ENCODE peak calls at places on chromosomes 16 and 17, in four cellular contexts. L is GM12878, Z is fibroblast of lung, O is HCT116. K is an unnamed sample.

GRCh38 chr17:2222901-2223616 is 80.5 kb downstream of the SMG6 start:
- DNase-seq in Z (peak), O (no peak), L (peak), K (peak)

GRCh38 chr16:12455287-12455798 is 348.3 kb downstream of the CPPED1 start:
- DNase-seq in Z (peak), O (peak), L (no peak), K (peak)

GRCh38 chr16:85364323-85365040 is 248.6 kb upstream of the GSE1 start:
- DNase-seq in Z (peak), L (no peak), O (no peak), K (no peak)

GRCh38 chr17:81131486-81132196 is 33.7 kb upstream of the PVALEF start:
- DNase-seq in L (no peak), O (no peak), Z (no peak), K (no peak)

GRCh38 chr16:69005641-69006355 is 99.7 kb upstream of the HAS3 start:
- DNase-seq in L (peak), O (no peak), Z (no peak), K (no peak)

GRCh38 chr16:78436023-78436422 is 336.6 kb downstream of the WWOX start:
- DNase-seq in L (no peak), O (no peak), Z (no peak), K (no peak)

GRCh38 chr17:49548506-49549310 is 27.0 kb upstream of the NXPH3 start:
- DNase-seq in O (peak), L (no peak), Z (peak), K (no peak)

GRCh38 chr17:70772761-70773160 is 603.4 kb downstream of the KCNJ2 start:
- DNase-seq in Z (no peak), L (no peak), O (no peak), K (no peak)

GRCh38 chr17:40614431-40615294 is 33.0 kb downstream of the SMARCE1 start:
- DNase-seq in Z (no peak), L (no peak), O (no peak), K (no peak)

GRCh38 chr17:28973414-28973813 is 22.1 kb upstream of the PHF12 start:
- DNase-seq in O (no peak), Z (peak), L (no peak), K (no peak)

GRCh38 chr16:47499700-47500264 is 38.7 kb downstream of the PHKB start:
- DNase-seq in L (no peak), Z (no peak), O (no peak), K (no peak)

GRCh38 chr16:1981972-1982574 is 804 bp upstream of the NOXO1 start:
- DNase-seq in Z (no peak), O (no peak), L (no peak), K (no peak)

GRCh38 chr16:69861276-69862030 is 89.7 kb upstream of the CLEC18A start:
- DNase-seq in L (no peak), O (no peak), Z (peak), K (no peak)

GRCh38 chr17:83154311-83155127 is 75.1 kb downstream of the METRNL start:
- DNase-seq in Z (no peak), O (no peak), L (no peak), K (no peak)

GRCh38 chr17:46818929-46819859 is 702 bp upstream of the WNT3 start:
- DNase-seq in Z (no peak), O (no peak), L (no peak), K (no peak)

GRCh38 chr17:75843577-75844529 is at the start of gene UNC13D:
- DNase-seq in Z (no peak), O (no peak), L (no peak), K (no peak)

GRCh38 chr17:75845933-75846700 is 1.9 kb upstream of the UNC13D start:
- DNase-seq in O (no peak), L (no peak), Z (no peak), K (no peak)

GRCh38 chr17:75846701-75847594 is 2.7 kb upstream of the UNC13D start:
- DNase-seq in L (no peak), O (no peak), Z (no peak), K (no peak)

GRCh38 chr17:75844530-75845057 is 390 bp upstream of the UNC13D start:
- DNase-seq in O (peak), Z (no peak), L (no peak), K (no peak)

GRCh38 chr17:75845058-75845711 is 981 bp upstream of the UNC13D start:
- DNase-seq in Z (peak), L (peak), O (peak), K (peak)
- H3K9ac ChIP-seq in Z (no peak), L (peak), O (peak), K (no peak)

GRCh38 chr17:63349478-63350000 is 96.6 kb downstream of the CYB561 start:
- DNase-seq in L (no peak), Z (peak), O (no peak), K (no peak)
- H3K9ac ChIP-seq in L (no peak), Z (no peak), O (no peak), K (no peak)

GRCh38 chr17:64969046-64969501 is 49.8 kb upstream of the LRRC37A3 start:
- DNase-seq in Z (no peak), L (no peak), O (no peak), K (peak)
- H3K9ac ChIP-seq in Z (no peak), L (no peak), O (no peak), K (no peak)

DNA sequence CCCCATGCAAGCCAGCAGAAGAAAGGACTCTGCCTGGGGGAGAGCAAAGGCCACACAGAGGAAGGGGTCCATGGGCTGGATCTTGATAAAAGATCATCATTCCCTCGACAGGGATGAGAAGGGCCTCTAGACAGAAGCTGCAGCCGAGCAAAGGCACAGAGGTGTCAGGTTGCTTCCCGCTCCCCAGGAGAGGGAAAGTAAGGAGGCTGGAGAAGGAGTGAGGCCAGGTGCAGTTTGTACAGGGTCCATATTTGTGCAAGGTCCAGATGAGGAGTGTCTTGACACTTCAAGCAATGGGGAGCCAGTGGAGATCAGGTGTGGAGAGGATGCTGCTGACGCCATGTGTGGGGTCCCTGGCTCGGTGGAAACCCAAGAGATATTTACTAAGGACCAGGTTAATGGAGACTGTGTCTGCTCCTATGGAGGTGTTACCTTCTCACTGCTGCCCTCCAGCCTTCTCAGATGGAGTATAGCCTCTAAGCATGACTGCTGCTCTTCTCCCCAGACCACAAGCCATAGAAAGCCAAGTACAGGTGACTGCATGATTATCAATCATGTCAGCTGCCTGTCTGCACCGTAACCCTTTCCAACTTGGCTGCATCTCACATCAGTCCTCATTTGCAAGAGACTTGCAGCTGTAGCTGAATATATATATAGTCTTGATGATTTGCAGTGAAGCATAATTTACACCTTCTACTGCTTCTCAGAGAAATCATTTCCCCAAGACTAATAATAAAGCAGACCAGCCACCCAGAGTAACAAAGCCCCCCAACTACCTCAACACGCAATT is 21.1 kb downstream of the GAS7 start:
- DNase-seq in O (no peak), Z (no peak), L (no peak), K (no peak)
- H3K9ac ChIP-seq in O (no peak), Z (no peak), L (no peak), K (no peak)

DNA sequence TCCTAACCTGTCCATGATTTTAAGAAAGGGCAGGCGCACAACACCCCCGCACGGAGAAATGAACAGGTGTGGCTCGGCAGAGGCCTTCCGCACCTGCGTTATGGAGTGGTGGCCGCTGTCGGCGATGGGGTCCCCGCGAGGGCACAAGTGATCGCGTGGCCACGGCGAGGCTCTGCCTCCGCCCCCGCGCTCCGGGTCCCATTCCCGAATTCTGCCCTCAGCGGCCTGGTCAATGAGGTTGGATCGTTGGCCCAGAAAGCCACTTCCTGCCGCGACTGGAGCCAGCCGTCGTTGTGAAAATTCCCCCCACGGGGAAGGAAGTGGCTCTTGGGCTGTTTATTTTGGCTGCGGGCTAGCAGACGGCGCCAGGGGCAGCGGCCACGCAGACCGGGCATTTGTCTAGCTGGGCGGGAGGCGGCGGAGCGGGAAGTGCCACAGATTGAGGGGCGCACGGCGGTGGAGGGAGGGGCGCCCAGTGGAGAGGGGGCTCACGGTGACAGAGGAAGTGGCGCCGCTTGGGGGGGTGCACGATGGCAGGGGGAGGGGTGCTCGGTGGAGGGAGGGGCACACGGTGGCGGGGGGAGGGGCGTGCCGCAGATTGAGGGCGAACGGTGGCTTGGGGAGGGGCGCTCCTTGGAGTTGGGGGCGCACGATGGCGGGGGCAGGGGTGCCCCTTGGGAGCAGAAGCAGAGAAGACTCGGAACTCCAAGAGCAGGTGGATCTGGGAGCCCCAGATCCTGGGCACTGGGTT is 25.0 kb downstream of the MRC2 start:
- DNase-seq in L (no peak), O (no peak), Z (peak), K (peak)
- H3K9ac ChIP-seq in L (peak), O (no peak), Z (peak), K (peak)

DNA sequence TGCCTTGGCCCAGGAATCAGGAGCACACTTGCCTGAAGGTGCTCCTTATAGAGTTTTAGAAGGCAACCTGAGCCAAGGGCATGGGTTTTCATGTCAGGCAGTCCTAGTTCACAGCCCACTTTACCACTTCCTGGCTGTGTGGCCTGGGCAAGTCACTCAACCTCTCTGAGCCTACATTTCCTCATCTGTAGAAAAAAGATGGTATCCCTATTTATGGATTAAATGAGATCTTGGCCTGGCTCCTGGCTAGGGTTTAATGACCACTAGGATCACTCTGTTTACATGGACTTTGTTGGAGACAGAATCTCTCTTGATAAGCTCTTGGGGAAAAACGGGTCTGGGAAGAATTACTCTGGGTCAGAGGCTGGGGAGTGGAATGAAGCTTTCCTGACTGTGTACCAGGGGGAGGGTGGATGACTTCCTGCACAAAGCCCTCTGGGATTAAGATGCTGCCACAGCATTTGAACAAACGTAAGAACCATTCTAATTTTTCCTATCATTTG is 2.3 kb downstream of the MT2A start:
- DNase-seq in L (no peak), Z (peak), O (no peak), K (no peak)
- H3K9ac ChIP-seq in L (peak), Z (peak), O (peak), K (no peak)